ENCODE peak calls at places on chromosomes 7 and 10, in ten cellular contexts. Y, J, A, M, W, F, I, Q, X and H are unnamed samples.

GRCh38 chr10:17076626-17077025 is 53.0 kb downstream of the CUBN start:
- DNase-seq in J (no peak), A (no peak), F (no peak), Q (no peak), X (peak; percentile 3), I (no peak), Y (no peak), M (no peak), W (no peak), H (no peak)

GRCh38 chr7:73519867-73520672 is 2.0 kb downstream of the BAZ1B start:
- DNase-seq in J (no peak), M (peak; percentile 36), Y (no peak), W (peak; percentile 25), X (peak; percentile 38), F (no peak), A (no peak), I (no peak), Q (no peak), H (no peak)

GRCh38 chr7:64874114-64874513 is 29.0 kb upstream of the ZNF273 start:
- DNase-seq in Q (no peak), M (no peak), X (no peak), W (no peak), A (no peak), I (no peak), Y (no peak), F (no peak), J (peak; percentile 39), H (no peak)

GRCh38 chr10:25805986-25806385 is 128.0 kb upstream of the MYO3A start:
- DNase-seq in J (no peak), A (no peak), Y (no peak), M (no peak), Q (no peak), I (no peak), X (no peak), F (no peak), W (no peak), H (no peak)

GRCh38 chr10:78255796-78256638 is 222.4 kb downstream of the RPS24 start:
- DNase-seq in X (peak; percentile 99), Q (no peak), M (no peak), I (no peak), W (peak; percentile 99), J (peak; percentile 30), A (no peak), F (peak; percentile 69), Y (peak; percentile 42), H (peak; percentile 88)

GRCh38 chr7:142553216-142553615 is 196.1 kb upstream of the PRSS1 start:
- DNase-seq in X (peak; percentile 52), J (no peak), M (no peak), Y (no peak), Q (no peak), I (no peak), A (no peak), F (no peak), W (no peak), H (no peak)

GRCh38 chr7:100087055-100087750 is 1.6 kb upstream of the COPS6 start:
- DNase-seq in W (peak; percentile 98), I (no peak), J (no peak), F (no peak), X (peak; percentile 95), A (no peak), Q (no peak), Y (no peak), M (no peak), H (peak; percentile 88)

GRCh38 chr10:104434601-104435000 is 81.0 kb downstream of the CFAP58 start:
- DNase-seq in F (no peak), X (no peak), W (no peak), J (no peak), Y (no peak), I (no peak), A (no peak), M (no peak), Q (no peak), H (no peak)

GRCh38 chr7:82284936-82285519 is 158.5 kb downstream of the CACNA2D1 start:
- DNase-seq in M (no peak), Y (no peak), I (no peak), A (no peak), F (no peak), Q (no peak), X (no peak), J (no peak), W (no peak), H (peak; percentile 19)

GRCh38 chr7:81308643-81309354 is 389.9 kb upstream of the SEMA3C start:
- DNase-seq in M (no peak), X (peak; percentile 56), Y (no peak), W (peak; percentile 45), A (no peak), F (no peak), I (no peak), J (no peak), Q (no peak), H (no peak)

GRCh38 chr7:147245274-147245673 is 1128.7 kb downstream of the CNTNAP2 start:
- DNase-seq in W (peak; percentile 58), M (no peak), Y (peak; percentile 28), X (peak; percentile 33), Q (no peak), A (peak; percentile 40), J (no peak), F (no peak), I (no peak), H (peak; percentile 9)

GRCh38 chr7:30468041-30468440 is 10.5 kb downstream of the NOD1 start:
- DNase-seq in J (no peak), A (peak; percentile 59), Q (no peak), I (no peak), M (no peak), X (no peak), Y (no peak), F (no peak), W (no peak), H (no peak)

GRCh38 chr7:155886391-155887173 is 74.3 kb upstream of the SHH start:
- DNase-seq in J (no peak), X (no peak), M (no peak), Y (no peak), I (no peak), W (no peak), Q (no peak), F (no peak), A (no peak), H (no peak)

GRCh38 chr10:128792426-128793140 is 666.4 kb upstream of the MKI67 start:
- DNase-seq in W (no peak), X (no peak), I (no peak), J (no peak), A (no peak), M (no peak), Y (no peak), F (no peak), Q (no peak), H (no peak)

GRCh38 chr10:50651808-50652207 is 28.1 kb upstream of the SGMS1 start:
- DNase-seq in Q (no peak), I (no peak), X (no peak), W (no peak), A (no peak), F (no peak), M (no peak), J (no peak), Y (no peak), H (no peak)

GRCh38 chr7:157949711-157950110 is 612.9 kb downstream of the DNAJB6 start:
- DNase-seq in Y (no peak), Q (no peak), X (no peak), F (no peak), J (no peak), A (no peak), W (peak; percentile 28), M (no peak), I (no peak), H (no peak)

GRCh38 chr10:71232089-71232998 is 20.0 kb downstream of the UNC5B start:
- DNase-seq in J (peak; percentile 76), Q (no peak), F (no peak), Y (peak; percentile 86), A (no peak), X (peak; percentile 67), I (peak; percentile 84), W (no peak), M (no peak), H (no peak)

GRCh38 chr7:30642789-30643188 is 39.5 kb downstream of the CRHR2 start:
- DNase-seq in I (no peak), A (no peak), J (no peak), W (no peak), X (no peak), Q (no peak), F (no peak), M (no peak), Y (no peak), H (no peak)

GRCh38 chr7:37713613-37714012 is 30.0 kb downstream of the GPR141 start:
- DNase-seq in X (no peak), Y (no peak), I (no peak), M (no peak), F (no peak), W (no peak), J (no peak), A (no peak), Q (no peak), H (no peak)

GRCh38 chr10:90133606-90134005 is 432.2 kb downstream of the KIF20B start:
- DNase-seq in Y (no peak), I (no peak), M (no peak), A (no peak), Q (no peak), X (no peak), F (no peak), W (no peak), J (no peak), H (no peak)